ENCODE peak calls at places on chromosomes 12 and 14, in five cellular contexts. V is stomach, W is GM23248, K is WERI-Rb-1, O is aorta. N is an unnamed sample. For H3K27me3, the result is how much of the 10 kb centered on the place peaks cover.

GRCh38 chr14:104113631-104114420 is 24.6 kb upstream of the KIF26A start:
- DNase-seq in V (peak), W (no peak), K (peak), O (peak), N (no peak)

GRCh38 chr12:101777476-101777875 is 38.2 kb upstream of the SYCP3 start:
- DNase-seq in V (no peak), W (no peak), K (no peak), O (no peak), N (no peak)

GRCh38 chr14:59190372-59190771 is 1.9 kb downstream of the DAAM1 start:
- DNase-seq in V (no peak), W (peak), K (peak), O (no peak), N (no peak)

GRCh38 chr12:42741771-42742510 is 152.4 kb upstream of the PRICKLE1 start:
- DNase-seq in V (no peak), W (peak), K (no peak), O (no peak), N (peak)

GRCh38 chr14:32669416-32669815 is 269.3 kb upstream of the NPAS3 start:
- DNase-seq in V (no peak), W (no peak), K (no peak), O (no peak), N (no peak)

GRCh38 chr12:95836630-95837239 is 22.0 kb upstream of the SNRPF start:
- DNase-seq in V (no peak), W (peak), K (no peak), O (no peak), N (peak)

GRCh38 chr14:95197498-95198010 is 40.2 kb upstream of the DICER1 start:
- DNase-seq in V (peak), W (no peak), K (no peak), O (no peak), N (no peak)

GRCh38 chr12:80946591-80946990 is 8.9 kb upstream of the LIN7A start:
- DNase-seq in V (no peak), W (peak), K (no peak), O (no peak), N (no peak)

GRCh38 chr12:109020750-109021380 is at the start of gene SVOP:
- DNase-seq in V (peak), W (peak), K (peak), O (peak), N (peak)

GRCh38 chr14:105480807-105481801 is 5.6 kb upstream of the CRIP1 start:
- DNase-seq in V (peak), W (peak), K (peak), O (peak), N (peak)

GRCh38 chr12:16553457-16553856 is 52.5 kb downstream of the LMO3 start:
- DNase-seq in V (no peak), W (peak), K (no peak), O (no peak), N (no peak)

GRCh38 chr14:64806202-64806861 is 73.4 kb downstream of the SPTB start:
- DNase-seq in V (peak), W (peak), K (no peak), O (peak), N (peak)

GRCh38 chr14:22002860-22003284 is 329.3 kb upstream of the OR4E1 start:
- DNase-seq in V (no peak), W (peak), K (no peak), O (no peak), N (no peak)

GRCh38 chr14:85093631-85094330 is 436.2 kb upstream of the FLRT2 start:
- DNase-seq in V (no peak), W (peak), K (no peak), O (no peak), N (no peak)

GRCh38 chr14:106218189-106218588 is 691.8 kb downstream of the TMEM121 start:
- DNase-seq in V (no peak), W (no peak), K (no peak), O (no peak), N (no peak)

GRCh38 chr14:92914087-92914656 is 8.8 kb upstream of the CHGA start:
- DNase-seq in V (no peak), W (peak), K (no peak), O (no peak), N (no peak)

GRCh38 chr14:92491782-92492181 is 21.8 kb upstream of the RIN3 start:
- DNase-seq in V (no peak), W (no peak), K (no peak), O (no peak), N (no peak)

GRCh38 chr12:107818984-107819383 is 44.5 kb downstream of the ASCL4 start:
- DNase-seq in V (no peak), W (peak), K (no peak), O (no peak), N (peak)

GRCh38 chr14:105292810-105293711 is 7.7 kb downstream of the BRF1 start:
- DNase-seq in V (no peak), W (no peak), K (no peak), O (no peak), N (no peak)

GRCh38 chr12:98490491-98491453 is 24.6 kb upstream of the TMPO start:
- DNase-seq in V (peak), W (peak), K (peak), O (peak), N (peak)

GRCh38 chr12:109475993-109476806 is 900 bp downstream of the KCTD10 start:
- DNase-seq in V (no peak), W (peak), K (no peak), O (no peak), N (no peak)

GRCh38 chr12:24960222-24960855 is 11.4 kb upstream of the BCAT1 start:
- DNase-seq in V (no peak), W (peak), K (peak), O (no peak), N (peak)

GRCh38 chr14:101010293-101010692 is 106.8 kb upstream of the RTL1 start:
- DNase-seq in V (no peak), W (no peak), K (no peak), O (peak), N (no peak)

GRCh38 chr12:88639361-88639760 is 59.1 kb upstream of the KITLG start:
- DNase-seq in V (no peak), W (no peak), K (peak), O (no peak), N (peak)

GRCh38 chr12:8065991-8066594 is at the start of gene C3AR1:
- DNase-seq in V (no peak), W (peak), K (no peak), O (no peak), N (no peak)

GRCh38 chr12:20044304-20044703 is 324.0 kb upstream of the PDE3A start:
- DNase-seq in V (no peak), W (no peak), K (no peak), O (no peak), N (no peak)

GRCh38 chr12:30753233-30753632 is 1.5 kb downstream of the CAPRIN2 start:
- DNase-seq in V (no peak), W (peak), K (peak), O (no peak), N (peak)

GRCh38 chr12:67663121-67663520 is 14.6 kb downstream of the DYRK2 start:
- DNase-seq in V (no peak), W (peak), K (no peak), O (no peak), N (no peak)

GRCh38 chr14:95432152-95433093 is 84.0 kb downstream of the SYNE3 start:
- DNase-seq in V (peak), W (peak), K (peak), O (peak), N (peak)

GRCh38 chr14:94569381-94570001 is 8.2 kb downstream of the SERPINA4 start:
- DNase-seq in V (no peak), W (no peak), K (no peak), O (no peak), N (no peak)

GRCh38 chr14:29601559-29602109 is 326.0 kb downstream of the PRKD1 start:
- DNase-seq in V (no peak), W (peak), K (peak), O (no peak), N (no peak)

GRCh38 chr12:5176058-5176457 is 132.4 kb downstream of the KCNA5 start:
- DNase-seq in V (no peak), W (no peak), K (no peak), O (no peak), N (no peak)

GRCh38 chr12:63440063-63440462 is 228.2 kb downstream of the DPY19L2 start:
- DNase-seq in V (no peak), W (no peak), K (no peak), O (no peak), N (no peak)

GRCh38 chr14:77023001-77023996 is 5.2 kb downstream of the IRF2BPL start:
- DNase-seq in V (peak), W (peak), K (no peak), O (peak), N (peak)

GRCh38 chr12:112978163-112979081 is at the start of gene OAS2:
- DNase-seq in V (peak), W (peak), K (no peak), O (peak), N (peak)

GRCh38 chr14:93009471-93010117 is 86.6 kb downstream of the CHGA start:
- DNase-seq in V (no peak), W (peak), K (peak), O (no peak), N (peak)

GRCh38 chr12:123045678-123046077 is 65.2 kb downstream of the ARL6IP4 start:
- DNase-seq in V (no peak), W (no peak), K (no peak), O (peak), N (no peak)

GRCh38 chr12:28202374-28203130 is 12.3 kb downstream of the CCDC91 start:
- DNase-seq in V (peak), W (no peak), K (no peak), O (no peak), N (no peak)

GRCh38 chr14:76953196-76953945 is 75.1 kb downstream of the IRF2BPL start:
- DNase-seq in V (peak), W (peak), K (no peak), O (peak), N (peak)

GRCh38 chr12:93683410-93683809 is 6.2 kb downstream of the CRADD start:
- DNase-seq in V (no peak), W (no peak), K (peak), O (no peak), N (no peak)
- H3K4me3 ChIP-seq in V (no peak), W (no peak), K (no peak), O (no peak), N (no peak)

GRCh38 chr12:117963836-117964235 is 5.0 kb downstream of the KSR2 start:
- DNase-seq in V (no peak), W (no peak), K (no peak), O (no peak), N (no peak)
- H3K27me3 ChIP-seq in V (under half), W (under half), K (under half), O (under half), N (under half)

DNA sequence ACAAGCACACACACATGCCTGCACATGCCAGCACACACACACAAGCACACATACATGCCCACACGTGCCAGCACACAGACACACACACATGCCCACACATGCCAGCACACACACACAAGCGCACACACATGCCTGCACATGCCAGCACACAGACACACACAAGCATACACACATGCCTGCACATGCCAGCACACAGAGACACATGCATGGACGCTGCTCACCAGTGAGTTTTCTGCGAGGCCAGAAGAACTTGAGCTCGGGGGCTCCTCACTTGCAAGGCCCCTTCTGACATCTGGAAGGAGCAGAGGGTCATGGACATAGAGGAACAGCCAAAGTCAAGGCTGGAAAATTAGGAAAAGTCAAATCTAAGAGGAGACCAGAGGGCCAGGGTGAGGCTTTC is 61.2 kb upstream of the BCL11B start:
- DNase-seq in V (no peak), W (no peak), K (no peak), O (peak), N (no peak)
- H3K4me3 ChIP-seq in V (no peak), W (no peak), K (no peak), O (no peak), N (no peak)

GRCh38 chr14:54564799-54565235 is 2.1 kb upstream of the SAMD4A start:
- DNase-seq in V (no peak), W (peak), K (peak), O (no peak), N (peak)
- H3K27me3 ChIP-seq in V (under half), W (under half), K (under half), O (under half), N (under half)

DNA sequence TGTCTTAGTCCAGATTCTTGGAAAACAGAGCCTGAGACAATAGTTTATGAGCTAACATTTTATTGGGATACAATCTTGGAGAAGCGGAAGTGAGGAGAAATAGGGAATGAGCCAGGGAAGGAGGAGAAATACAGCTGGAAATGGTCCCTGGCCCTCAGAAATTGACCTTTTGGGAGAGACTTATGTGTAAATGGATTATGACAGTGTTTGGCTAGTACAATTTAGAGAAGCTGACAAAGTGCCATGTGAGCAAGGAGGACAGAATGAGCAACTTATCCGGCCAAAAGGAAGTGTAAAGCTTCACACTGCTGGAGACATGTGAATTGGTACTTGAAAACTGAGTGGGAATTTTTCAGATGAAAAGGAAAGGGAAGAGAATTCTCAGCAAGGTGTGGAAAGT is 2.9 kb downstream of the GLIPR1 start:
- DNase-seq in V (no peak), W (peak), K (no peak), O (no peak), N (no peak)
- H3K4me3 ChIP-seq in V (peak), W (peak), K (no peak), O (peak), N (peak)

DNA sequence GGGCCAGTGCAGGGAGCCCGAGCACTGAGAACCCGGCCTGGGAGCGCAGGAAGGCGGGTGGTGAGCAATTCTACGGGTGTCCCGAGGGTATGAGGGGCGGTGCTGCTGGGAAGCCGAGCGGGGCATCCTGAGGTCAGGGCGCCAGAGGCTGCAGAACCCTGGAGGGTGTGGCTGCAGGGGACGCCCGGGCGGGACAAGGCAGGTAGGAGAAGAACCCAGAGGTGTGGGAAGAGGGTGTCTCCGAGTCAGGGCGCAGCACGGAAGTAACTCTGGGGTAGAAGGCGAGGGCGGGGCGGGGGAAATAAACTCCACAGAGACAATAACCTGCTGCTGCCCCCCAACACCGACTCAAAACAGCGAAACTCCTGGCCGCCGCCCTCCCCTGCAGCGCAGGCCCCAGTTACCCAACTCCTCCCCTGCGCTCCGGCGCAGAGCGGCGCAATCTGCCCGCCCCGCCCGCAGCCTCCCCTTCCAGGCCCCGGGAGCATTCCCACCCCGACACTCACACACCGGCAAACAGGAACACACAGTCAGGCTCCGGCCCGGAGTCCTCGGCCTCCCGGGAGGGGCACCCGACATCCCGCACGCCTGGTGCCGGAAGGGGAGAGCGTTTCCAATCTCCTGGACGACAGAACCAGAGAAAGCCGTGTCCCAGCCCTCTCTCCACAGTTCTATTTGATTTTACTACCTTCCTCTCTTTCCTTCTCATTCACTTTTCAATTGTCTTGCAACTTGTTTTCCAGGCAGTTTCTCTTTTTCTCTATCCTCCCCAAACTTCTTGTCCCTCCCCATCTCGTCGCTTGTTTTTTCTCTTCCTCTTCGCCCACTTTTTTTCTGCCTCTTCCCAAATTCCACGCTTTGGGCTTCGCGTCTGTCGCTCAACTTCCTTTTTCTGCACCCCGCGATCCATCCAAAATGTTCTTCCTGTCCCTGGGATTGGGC is 2.4 kb downstream of the HRK start:
- DNase-seq in V (no peak), W (peak), K (no peak), O (no peak), N (no peak)
- H3K27me3 ChIP-seq in V (under half), W (half or more), K (under half), O (under half), N (under half)

GRCh38 chr14:74942164-74942563 is 13.2 kb downstream of the PGF start:
- DNase-seq in V (no peak), W (no peak), K (no peak), O (peak), N (no peak)

GRCh38 chr14:74938873-74939495 is 15.9 kb upstream of the RPS6KL1 start:
- DNase-seq in V (no peak), W (no peak), K (peak), O (peak), N (no peak)

GRCh38 chr14:74942608-74943007 is 12.8 kb downstream of the PGF start:
- DNase-seq in V (no peak), W (no peak), K (no peak), O (peak), N (no peak)

GRCh38 chr14:74940956-74941565 is 14.3 kb downstream of the PGF start:
- DNase-seq in V (no peak), W (no peak), K (no peak), O (peak), N (no peak)

GRCh38 chr14:74941676-74942097 is 13.7 kb downstream of the PGF start:
- DNase-seq in V (no peak), W (peak), K (no peak), O (peak), N (no peak)
- H3K4me3 ChIP-seq in V (no peak), W (no peak), K (no peak), O (no peak), N (no peak)

GRCh38 chr12:121400332-121401139 is 618 bp downstream of the RNF34 start:
- DNase-seq in V (peak), W (peak), K (peak), O (peak), N (peak)

GRCh38 chr12:121403721-121404120 is 3.8 kb downstream of the RNF34 start:
- DNase-seq in V (no peak), W (no peak), K (no peak), O (no peak), N (no peak)

GRCh38 chr12:121404734-121405133 is 4.8 kb downstream of the RNF34 start:
- DNase-seq in V (peak), W (no peak), K (no peak), O (no peak), N (no peak)

GRCh38 chr12:121399391-121400331 is at the start of gene RNF34:
- DNase-seq in V (peak), W (peak), K (peak), O (peak), N (peak)

GRCh38 chr12:121405211-121405610 is 5.3 kb downstream of the RNF34 start:
- DNase-seq in V (no peak), W (no peak), K (no peak), O (no peak), N (no peak)
- H3K27me3 ChIP-seq in V (under half), W (under half), K (under half), O (under half), N (under half)

GRCh38 chr14:89660183-89660582 is 243.2 kb upstream of the FOXN3 start:
- DNase-seq in V (no peak), W (peak), K (no peak), O (no peak), N (no peak)
- H3K4me3 ChIP-seq in V (no peak), W (peak), K (no peak), O (no peak), N (no peak)

GRCh38 chr12:106586535-106586802 is 3.7 kb downstream of the RFX4 start:
- DNase-seq in V (no peak), W (no peak), K (no peak), O (no peak), N (no peak)

GRCh38 chr12:106594447-106594846 is 11.6 kb downstream of the RFX4 start:
- DNase-seq in V (no peak), W (no peak), K (no peak), O (no peak), N (no peak)

GRCh38 chr12:106586803-106587684 is 4.2 kb downstream of the RFX4 start:
- DNase-seq in V (no peak), W (no peak), K (no peak), O (no peak), N (no peak)

GRCh38 chr12:106588771-106589170 is 6.0 kb downstream of the RFX4 start:
- DNase-seq in V (no peak), W (no peak), K (no peak), O (no peak), N (no peak)

DNA sequence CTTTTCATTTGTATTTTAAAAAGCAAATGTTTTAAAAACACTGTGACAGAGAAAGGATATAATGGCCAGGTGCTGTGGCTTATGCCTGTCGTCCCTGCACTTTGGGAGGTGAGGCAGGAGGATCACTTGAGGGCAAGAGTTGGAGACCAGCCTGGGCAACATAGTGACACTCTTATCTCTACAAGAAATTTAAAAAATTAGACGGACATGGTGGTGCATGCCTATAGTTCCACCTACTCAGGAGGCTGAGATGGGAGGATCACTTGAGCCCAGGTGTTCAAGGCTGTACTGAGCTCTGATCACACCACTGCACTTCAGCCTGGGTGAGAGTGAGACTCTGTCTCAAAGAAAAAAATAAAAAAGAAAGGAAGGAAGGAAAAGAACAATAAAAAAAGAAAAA is 7.8 kb downstream of the RFX4 start:
- DNase-seq in V (no peak), W (no peak), K (no peak), O (no peak), N (no peak)
- H3K27me3 ChIP-seq in V (under half), W (half or more), K (half or more), O (under half), N (under half)

N was measured in MG63.